ENCODE peak calls at places on chromosomes 12 and 14, in seven cellular contexts. Z, M, Q, P, E, K and V are unnamed samples.

GRCh38 chr14:38481939-38482678 is 226.2 kb upstream of the CLEC14A start:
- DNase-seq in Z (no peak), P (peak; percentile 3), K (no peak), M (no peak), Q (peak; percentile 52), E (peak; percentile 18), V (no peak)

GRCh38 chr14:33026850-33027420 is 88.3 kb downstream of the NPAS3 start:
- DNase-seq in E (peak; percentile 8), M (no peak), Q (no peak), P (no peak), K (no peak), Z (peak; percentile 71), V (no peak)

GRCh38 chr12:93060666-93061413 is 131.7 kb upstream of the EEA1 start:
- DNase-seq in P (no peak), M (no peak), E (peak; percentile 76), Z (no peak), Q (no peak), K (no peak), V (peak; percentile 30)

GRCh38 chr14:104383931-104384775 is 195.4 kb upstream of the C14orf180 start:
- DNase-seq in K (no peak), Q (no peak), M (no peak), Z (no peak), E (no peak), P (no peak), V (peak; percentile 79)

GRCh38 chr12:9776795-9777194 is 16.1 kb upstream of the CD69 start:
- DNase-seq in K (no peak), M (no peak), Z (no peak), E (no peak), Q (no peak), P (no peak), V (peak; percentile 8)

GRCh38 chr12:24838531-24838950 is 110.4 kb downstream of the BCAT1 start:
- DNase-seq in P (peak; percentile 41), K (no peak), M (peak; percentile 31), Q (peak; percentile 20), E (peak; percentile 94), Z (no peak), V (no peak)

GRCh38 chr12:26701604-26702215 is 131.3 kb downstream of the ITPR2 start:
- DNase-seq in M (no peak), Z (no peak), P (peak; percentile 32), K (no peak), Q (peak; percentile 73), E (peak; percentile 76), V (peak; percentile 42)

GRCh38 chr14:68630081-68630571 is 162.7 kb downstream of the ZFP36L1 start:
- DNase-seq in E (no peak), Z (no peak), K (no peak), Q (no peak), P (no peak), M (no peak), V (peak; percentile 39)

GRCh38 chr12:110002691-110003515 is 3.7 kb downstream of the ANKRD13A start:
- DNase-seq in M (no peak), P (no peak), Z (no peak), E (no peak), K (no peak), Q (no peak), V (peak; percentile 53)

GRCh38 chr12:123807670-123808069 is 45.6 kb downstream of the DNAH10 start:
- DNase-seq in E (peak; percentile 34), M (no peak), P (peak; percentile 49), K (no peak), Q (no peak), Z (no peak), V (no peak)

GRCh38 chr12:111314949-111315539 is 53.9 kb downstream of the PHETA1 start:
- DNase-seq in K (no peak), Z (no peak), Q (peak; percentile 45), E (no peak), M (no peak), P (no peak), V (peak; percentile 81)

GRCh38 chr14:92924247-92924646 is 1.3 kb downstream of the CHGA start:
- DNase-seq in P (no peak), K (no peak), M (no peak), E (no peak), Z (peak; percentile 83), Q (no peak), V (peak; percentile 57)

GRCh38 chr12:460301-461230 is 827 bp downstream of the B4GALNT3 start:
- DNase-seq in Z (peak; percentile 85), P (no peak), M (no peak), E (no peak), K (peak; percentile 29), Q (no peak), V (peak; percentile 90)

GRCh38 chr12:14952295-14952995 is 9.0 kb downstream of the ARHGDIB start:
- DNase-seq in Q (peak; percentile 96), Z (no peak), K (no peak), P (peak; percentile 93), E (peak; percentile 68), M (no peak), V (peak; percentile 43)

GRCh38 chr14:61391119-61391518 is 69.7 kb downstream of the PRKCH start:
- DNase-seq in Z (no peak), M (no peak), K (no peak), Q (no peak), E (no peak), P (no peak), V (no peak)

GRCh38 chr14:88611878-88612277 is 49.0 kb downstream of the ZC3H14 start:
- DNase-seq in P (no peak), Q (peak; percentile 64), E (no peak), Z (no peak), K (no peak), M (no peak), V (no peak)

GRCh38 chr12:94832780-94833760 is 170.4 kb downstream of the NDUFA12 start:
- DNase-seq in Q (no peak), M (no peak), E (peak; percentile 70), K (no peak), Z (no peak), P (peak; percentile 69), V (peak; percentile 57)

GRCh38 chr14:96253140-96253539 is 2.9 kb upstream of the BDKRB1 start:
- DNase-seq in Z (no peak), P (peak; percentile 64), Q (peak; percentile 94), K (no peak), M (no peak), E (peak; percentile 94), V (peak; percentile 93)

GRCh38 chr14:99203801-99204200 is 68.2 kb downstream of the BCL11B start:
- DNase-seq in K (no peak), M (no peak), E (no peak), Q (no peak), Z (peak; percentile 67), P (no peak), V (no peak)

GRCh38 chr14:93317836-93318807 is 14.7 kb downstream of the BTBD7 start:
- DNase-seq in K (no peak), P (peak; percentile 75), E (peak; percentile 42), Q (peak; percentile 75), Z (no peak), M (no peak), V (no peak)

GRCh38 chr12:106903241-106903950 is 52.3 kb upstream of the TMEM263 start:
- DNase-seq in K (peak; percentile 77), Z (no peak), P (peak; percentile 41), Q (peak; percentile 80), E (peak; percentile 24), M (peak; percentile 69), V (peak; percentile 93)

GRCh38 chr12:95600567-95600966 is 49.3 kb upstream of the USP44 start:
- DNase-seq in M (no peak), Q (no peak), Z (no peak), K (no peak), P (no peak), E (no peak), V (no peak)

GRCh38 chr12:6962285-6963015 is 8.0 kb downstream of the PHB2 start:
- DNase-seq in E (no peak), Q (no peak), Z (peak; percentile 49), P (no peak), M (no peak), K (no peak), V (no peak)

GRCh38 chr14:41663478-41663845 is 56.8 kb downstream of the LRFN5 start:
- DNase-seq in Q (peak; percentile 46), Z (no peak), M (no peak), E (peak; percentile 49), K (no peak), P (no peak), V (no peak)

GRCh38 chr14:104856869-104857860 is 7.9 kb upstream of the CEP170B start:
- DNase-seq in Z (peak; percentile 86), E (no peak), K (no peak), Q (no peak), M (no peak), P (no peak), V (peak; percentile 69)

GRCh38 chr14:102957222-102957621 is 34.8 kb downstream of the AMN start:
- DNase-seq in M (no peak), Q (peak; percentile 28), K (no peak), P (no peak), E (no peak), Z (no peak), V (peak; percentile 86)